ENCODE peak calls at places on chromosomes 5 and 9, in nine cellular contexts. W is esophagus muscularis mucosa, J is stomach, T is SK-N-SH, E is GM12891, B is upper lobe of left lung, Y is HCT116, P is SK-N-MC, U is breast epithelium. D is an unnamed sample.

GRCh38 chr5:35036536-35036935 is 11.2 kb downstream of the AGXT2 start:
- DNase-seq in J (no peak), T (no peak), B (no peak), W (no peak), P (no peak), Y (no peak), E (no peak), U (no peak), D (no peak)

GRCh38 chr5:154474267-154474956 is 3.6 kb downstream of the HAND1 start:
- DNase-seq in J (no peak), P (no peak), W (no peak), U (no peak), Y (no peak), B (no peak), T (no peak), E (no peak), D (no peak)

GRCh38 chr9:81389569-81389993 is 299.8 kb downstream of the TLE1 start:
- DNase-seq in E (no peak), B (no peak), W (no peak), T (no peak), Y (peak; percentile 22), J (no peak), U (no peak), P (no peak), D (no peak)

GRCh38 chr9:518540-518939 is 303.9 kb downstream of the DOCK8 start:
- DNase-seq in B (no peak), E (no peak), Y (no peak), P (no peak), W (no peak), U (no peak), J (no peak), T (no peak), D (no peak)

GRCh38 chr9:109063765-109064164 is 50.5 kb upstream of the CTNNAL1 start:
- DNase-seq in E (no peak), J (no peak), P (no peak), Y (peak; percentile 8), T (no peak), W (no peak), B (no peak), U (no peak), D (no peak)

GRCh38 chr5:168693297-168693696 is 114.1 kb upstream of the PANK3 start:
- DNase-seq in T (no peak), W (no peak), U (no peak), P (no peak), E (no peak), J (no peak), B (no peak), Y (no peak), D (no peak)

GRCh38 chr5:73374520-73375235 is 73.9 kb downstream of the FOXD1 start:
- DNase-seq in U (no peak), P (no peak), W (no peak), E (no peak), T (no peak), B (no peak), Y (no peak), J (no peak), D (no peak)

GRCh38 chr9:87259543-87259942 is 238.1 kb upstream of the DAPK1 start:
- DNase-seq in T (no peak), E (no peak), B (no peak), W (no peak), U (no peak), Y (no peak), J (no peak), P (no peak), D (no peak)

GRCh38 chr9:71822455-71822854 is 54.1 kb upstream of the CEMIP2 start:
- DNase-seq in T (no peak), U (no peak), W (no peak), E (no peak), Y (no peak), P (no peak), B (no peak), J (no peak), D (no peak)

GRCh38 chr5:14168139-14168792 is 25.1 kb downstream of the TRIO start:
- DNase-seq in J (no peak), T (no peak), P (no peak), E (no peak), W (no peak), B (no peak), U (no peak), Y (no peak), D (no peak)

GRCh38 chr9:78575041-78575440 is 278.1 kb downstream of the PSAT1 start:
- DNase-seq in Y (no peak), W (no peak), U (no peak), J (no peak), T (no peak), B (no peak), P (no peak), E (no peak), D (no peak)

GRCh38 chr5:11252523-11252922 is 491.5 kb upstream of the DAP start:
- DNase-seq in B (no peak), Y (no peak), T (no peak), E (no peak), P (no peak), J (no peak), U (no peak), W (no peak), D (no peak)

GRCh38 chr5:11248958-11249357 is 487.9 kb upstream of the DAP start:
- DNase-seq in E (no peak), T (no peak), P (no peak), B (no peak), U (no peak), Y (no peak), W (no peak), J (no peak), D (no peak)

GRCh38 chr5:11247224-11247623 is 486.2 kb upstream of the DAP start:
- DNase-seq in J (no peak), W (no peak), U (no peak), Y (no peak), E (no peak), T (no peak), P (no peak), B (no peak), D (no peak)

DNA sequence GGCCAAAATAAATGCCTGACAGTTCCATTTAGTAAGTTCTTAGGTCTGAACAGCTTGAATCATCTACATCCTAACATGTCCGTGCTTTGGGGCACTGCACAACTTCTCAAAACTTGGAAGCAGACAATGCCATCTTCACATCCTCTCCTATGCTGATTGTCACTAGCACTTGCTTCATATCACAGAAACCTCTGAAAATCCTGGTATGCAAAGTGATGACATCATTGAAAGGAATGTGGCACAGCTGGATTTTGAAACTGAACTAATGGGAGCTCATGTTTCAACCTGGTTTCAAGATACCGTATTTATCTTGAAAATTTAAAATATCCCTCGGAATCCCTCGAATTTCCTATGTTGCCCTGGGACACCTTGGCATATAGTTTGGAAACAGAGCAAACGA is 490.2 kb upstream of the DAP start:
- DNase-seq in T (no peak), B (no peak), U (no peak), Y (no peak), W (no peak), J (no peak), P (peak; percentile 58), E (no peak), D (no peak)
- TF ChIP-seq POLR2AphosphoS5 in T (no peak), B (no peak), U (no peak), Y (no peak), W (no peak), J (no peak), P (no peak), E (no peak), D (no peak)

DNA sequence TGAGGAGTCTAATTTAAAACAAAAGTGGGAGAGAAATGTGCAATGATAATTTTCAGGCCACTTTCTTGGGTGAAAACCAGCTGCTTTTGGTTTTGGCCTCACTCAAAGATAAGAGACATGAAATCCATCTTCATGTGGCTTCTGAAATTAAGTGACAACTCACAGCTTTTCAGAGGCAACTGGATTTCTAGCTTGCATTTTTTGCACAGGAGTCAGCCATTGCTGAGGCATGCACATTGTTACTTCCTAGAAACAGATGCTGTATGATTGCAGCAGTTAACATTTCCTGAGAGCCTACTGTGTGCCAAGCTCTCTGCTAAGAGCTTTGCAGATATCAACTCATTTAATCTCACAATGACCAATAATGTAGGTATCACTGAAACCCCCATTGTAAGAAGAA is 562.6 kb downstream of the NR2F1-AS1 start:
- DNase-seq in P (no peak), Y (no peak), J (no peak), T (no peak), B (no peak), W (no peak), E (no peak), U (no peak), D (no peak)
- TF ChIP-seq POLR2AphosphoS5 in P (no peak), Y (no peak), J (no peak), T (no peak), B (no peak), W (no peak), E (no peak), U (no peak), D (no peak)

DNA sequence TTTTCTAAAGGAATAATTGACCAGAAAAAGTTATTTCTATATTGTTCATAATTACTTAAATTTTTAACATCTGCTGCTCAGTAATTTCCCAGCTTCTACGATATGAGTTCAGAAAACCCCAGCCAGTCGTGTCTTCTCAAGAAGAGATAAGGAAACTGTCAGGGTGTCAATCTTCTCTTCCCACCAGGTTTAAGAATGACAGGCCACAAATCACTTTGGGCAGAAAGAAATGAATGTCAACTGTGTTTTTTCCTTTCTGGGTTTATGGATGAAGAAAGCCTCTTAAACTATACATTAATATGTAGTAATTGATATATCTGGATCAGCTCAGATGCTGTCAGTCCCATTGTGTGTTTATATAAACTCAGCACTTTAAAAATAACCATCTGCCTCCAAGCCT is 453.2 kb upstream of the NUDT12 start:
- DNase-seq in Y (no peak), W (no peak), T (no peak), P (no peak), J (no peak), E (no peak), B (no peak), U (no peak), D (no peak)
- TF ChIP-seq POLR2AphosphoS5 in Y (no peak), W (no peak), T (no peak), P (no peak), J (no peak), E (no peak), B (no peak), U (no peak), D (no peak)

GRCh38 chr9:137838576-137838975 is 39.0 kb upstream of the CACNA1B start:
- DNase-seq in P (no peak), Y (no peak), U (no peak), E (no peak), B (no peak), T (no peak), J (no peak), W (no peak), D (no peak)
- TF ChIP-seq POLR2AphosphoS5 in P (no peak), Y (no peak), U (no peak), E (no peak), B (no peak), T (no peak), J (no peak), W (no peak), D (no peak)

DNA sequence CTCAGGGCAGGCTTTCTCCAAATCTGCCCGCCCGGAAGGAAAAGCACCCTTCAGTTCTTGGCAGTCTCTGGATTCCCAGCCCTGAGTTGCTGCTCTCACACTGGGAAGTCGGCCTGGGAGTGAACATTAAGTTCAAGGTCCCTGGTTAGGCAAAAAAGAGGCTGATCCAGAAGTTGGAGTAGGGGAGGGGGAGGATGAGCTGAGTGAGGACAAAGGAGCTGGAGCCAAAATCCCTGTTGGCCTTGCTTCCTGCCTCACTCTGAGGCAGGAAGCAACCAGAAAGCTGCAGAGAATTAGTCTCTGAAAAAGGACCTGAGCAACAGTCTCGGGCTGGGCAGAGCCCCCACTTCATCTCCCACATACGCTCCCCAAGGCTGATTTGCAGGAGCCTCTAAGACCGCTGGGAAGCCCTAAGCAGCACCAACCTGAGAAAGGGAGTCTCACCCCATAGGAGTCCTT is 15.0 kb upstream of the RPS14 start:
- DNase-seq in U (no peak), B (no peak), P (no peak), W (no peak), J (no peak), E (no peak), T (no peak), Y (no peak), D (no peak)
- TF ChIP-seq POLR2AphosphoS5 in U (no peak), B (no peak), P (no peak), W (no peak), J (no peak), E (no peak), T (no peak), Y (no peak), D (no peak)

D was measured in suprapubic skin.